ENCODE peak calls at places on chromosomes 5 and 9, in five cellular contexts. One of them, this sample, is unnamed.

GRCh38 chr9:72292184-72292787 is 72.7 kb downstream of the ZFAND5 start:
- DNase-seq in fibroblast of pulmonary artery: peak; percentile 72
- DNase-seq in fibroblast of the conjunctiva: peak; percentile 39
- DNase-seq in hypothalamus: no peak
- DNase-seq in epithelial cell of prostate: no peak
- DNase-seq in this sample: no peak

GRCh38 chr5:132073231-132074013 is at the start of gene CSF2:
- DNase-seq in fibroblast of pulmonary artery: peak; percentile 26
- DNase-seq in fibroblast of the conjunctiva: no peak
- DNase-seq in hypothalamus: no peak
- DNase-seq in epithelial cell of prostate: no peak
- DNase-seq in this sample: no peak

GRCh38 chr9:111662851-111663823 is 1.7 kb downstream of the GNG10 start:
- DNase-seq in fibroblast of pulmonary artery: no peak
- DNase-seq in fibroblast of the conjunctiva: no peak
- DNase-seq in hypothalamus: no peak
- DNase-seq in epithelial cell of prostate: peak; percentile 3
- DNase-seq in this sample: no peak

GRCh38 chr5:155952486-155953105 is 374.4 kb upstream of the SGCD start:
- DNase-seq in fibroblast of pulmonary artery: no peak
- DNase-seq in fibroblast of the conjunctiva: no peak
- DNase-seq in hypothalamus: no peak
- DNase-seq in epithelial cell of prostate: no peak
- DNase-seq in this sample: no peak

GRCh38 chr5:78621269-78621871 is 27.2 kb downstream of the LHFPL2 start:
- DNase-seq in fibroblast of pulmonary artery: no peak
- DNase-seq in fibroblast of the conjunctiva: no peak
- DNase-seq in hypothalamus: no peak
- DNase-seq in epithelial cell of prostate: no peak
- DNase-seq in this sample: no peak

GRCh38 chr9:77999231-77999631 is 32.4 kb downstream of the GNAQ start:
- DNase-seq in fibroblast of pulmonary artery: peak; percentile 32
- DNase-seq in fibroblast of the conjunctiva: no peak
- DNase-seq in hypothalamus: no peak
- DNase-seq in epithelial cell of prostate: no peak
- DNase-seq in this sample: no peak

GRCh38 chr5:115069087-115069968 is 100.4 kb downstream of the TRIM36 start:
- DNase-seq in fibroblast of pulmonary artery: peak; percentile 61
- DNase-seq in fibroblast of the conjunctiva: peak; percentile 18
- DNase-seq in hypothalamus: peak; percentile 26
- DNase-seq in epithelial cell of prostate: no peak
- DNase-seq in this sample: peak; percentile 13

GRCh38 chr5:530556-530955 is 6.3 kb upstream of the SLC9A3 start:
- DNase-seq in fibroblast of pulmonary artery: no peak
- DNase-seq in fibroblast of the conjunctiva: no peak
- DNase-seq in hypothalamus: no peak
- DNase-seq in epithelial cell of prostate: no peak
- DNase-seq in this sample: no peak

GRCh38 chr5:80516826-80517225 is 28.9 kb downstream of the FAM151B start:
- DNase-seq in fibroblast of pulmonary artery: peak; percentile 87
- DNase-seq in fibroblast of the conjunctiva: peak; percentile 51
- DNase-seq in hypothalamus: no peak
- DNase-seq in epithelial cell of prostate: peak; percentile 77
- DNase-seq in this sample: peak; percentile 59

GRCh38 chr5:143562935-143563334 is 159.4 kb upstream of the NR3C1 start:
- DNase-seq in fibroblast of pulmonary artery: peak; percentile 94
- DNase-seq in fibroblast of the conjunctiva: peak; percentile 79
- DNase-seq in hypothalamus: no peak
- DNase-seq in epithelial cell of prostate: no peak
- DNase-seq in this sample: no peak

GRCh38 chr5:67490543-67491321 is 294.1 kb upstream of the CD180 start:
- DNase-seq in fibroblast of pulmonary artery: no peak
- DNase-seq in fibroblast of the conjunctiva: no peak
- DNase-seq in hypothalamus: no peak
- DNase-seq in epithelial cell of prostate: no peak
- DNase-seq in this sample: no peak

GRCh38 chr5:14534773-14535172 is 46.8 kb upstream of the OTULINL start:
- DNase-seq in fibroblast of pulmonary artery: no peak
- DNase-seq in fibroblast of the conjunctiva: no peak
- DNase-seq in hypothalamus: no peak
- DNase-seq in epithelial cell of prostate: no peak
- DNase-seq in this sample: no peak

GRCh38 chr9:110261631-110262030 is 5.3 kb upstream of the TXN start:
- DNase-seq in fibroblast of pulmonary artery: no peak
- DNase-seq in fibroblast of the conjunctiva: no peak
- DNase-seq in hypothalamus: no peak
- DNase-seq in epithelial cell of prostate: no peak
- DNase-seq in this sample: peak; percentile 32

GRCh38 chr5:73215891-73216610 is 43.1 kb downstream of the TMEM174 start:
- DNase-seq in fibroblast of pulmonary artery: peak; percentile 73
- DNase-seq in fibroblast of the conjunctiva: peak; percentile 35
- DNase-seq in hypothalamus: peak; percentile 65
- DNase-seq in epithelial cell of prostate: no peak
- DNase-seq in this sample: no peak

GRCh38 chr9:7656648-7657047 is 142.9 kb downstream of the DMAC1 start:
- DNase-seq in fibroblast of pulmonary artery: peak; percentile 3
- DNase-seq in fibroblast of the conjunctiva: no peak
- DNase-seq in hypothalamus: peak; percentile 4
- DNase-seq in epithelial cell of prostate: no peak
- DNase-seq in this sample: no peak

GRCh38 chr5:142661143-142661542 is 24.7 kb downstream of the FGF1 start:
- DNase-seq in fibroblast of pulmonary artery: no peak
- DNase-seq in fibroblast of the conjunctiva: no peak
- DNase-seq in hypothalamus: no peak
- DNase-seq in epithelial cell of prostate: no peak
- DNase-seq in this sample: no peak

GRCh38 chr5:106894964-106895363 is 775.8 kb downstream of the EFNA5 start:
- DNase-seq in fibroblast of pulmonary artery: peak; percentile 31
- DNase-seq in fibroblast of the conjunctiva: no peak
- DNase-seq in hypothalamus: no peak
- DNase-seq in epithelial cell of prostate: no peak
- DNase-seq in this sample: no peak

GRCh38 chr9:133114886-133115603 is 6.0 kb downstream of the RALGDS start:
- DNase-seq in fibroblast of pulmonary artery: no peak
- DNase-seq in fibroblast of the conjunctiva: no peak
- DNase-seq in hypothalamus: no peak
- DNase-seq in epithelial cell of prostate: no peak
- DNase-seq in this sample: no peak

GRCh38 chr9:83188272-83188671 is 125.3 kb upstream of the RASEF start:
- DNase-seq in fibroblast of pulmonary artery: peak; percentile 19
- DNase-seq in fibroblast of the conjunctiva: no peak
- DNase-seq in hypothalamus: no peak
- DNase-seq in epithelial cell of prostate: no peak
- DNase-seq in this sample: no peak

GRCh38 chr9:130331573-130331972 is 66.0 kb downstream of the HMCN2 start:
- DNase-seq in fibroblast of pulmonary artery: peak; percentile 41
- DNase-seq in fibroblast of the conjunctiva: peak; percentile 4
- DNase-seq in hypothalamus: no peak
- DNase-seq in epithelial cell of prostate: no peak
- DNase-seq in this sample: peak; percentile 3

GRCh38 chr9:22649384-22649783 is 202.8 kb downstream of the DMRTA1 start:
- DNase-seq in fibroblast of pulmonary artery: peak; percentile 0
- DNase-seq in fibroblast of the conjunctiva: peak; percentile 12
- DNase-seq in hypothalamus: no peak
- DNase-seq in epithelial cell of prostate: no peak
- DNase-seq in this sample: no peak

GRCh38 chr9:117145811-117146490 is 268.9 kb downstream of the ASTN2 start:
- DNase-seq in fibroblast of pulmonary artery: no peak
- DNase-seq in fibroblast of the conjunctiva: no peak
- DNase-seq in hypothalamus: no peak
- DNase-seq in epithelial cell of prostate: no peak
- DNase-seq in this sample: no peak

GRCh38 chr5:121366515-121366914 is 485.2 kb upstream of the FTMT start:
- DNase-seq in fibroblast of pulmonary artery: peak; percentile 28
- DNase-seq in fibroblast of the conjunctiva: peak; percentile 41
- DNase-seq in hypothalamus: no peak
- DNase-seq in epithelial cell of prostate: no peak
- DNase-seq in this sample: peak; percentile 17

GRCh38 chr5:169426674-169427250 is 125.8 kb upstream of the SLIT3 start:
- DNase-seq in fibroblast of pulmonary artery: no peak
- DNase-seq in fibroblast of the conjunctiva: no peak
- DNase-seq in hypothalamus: no peak
- DNase-seq in epithelial cell of prostate: no peak
- DNase-seq in this sample: no peak

GRCh38 chr5:127446626-127447025 is 70.8 kb upstream of the PRRC1 start:
- DNase-seq in fibroblast of pulmonary artery: no peak
- DNase-seq in fibroblast of the conjunctiva: no peak
- DNase-seq in hypothalamus: no peak
- DNase-seq in epithelial cell of prostate: no peak
- DNase-seq in this sample: no peak

GRCh38 chr9:79302569-79302968 is 269.2 kb upstream of the TLE4 start:
- DNase-seq in fibroblast of pulmonary artery: no peak
- DNase-seq in fibroblast of the conjunctiva: no peak
- DNase-seq in hypothalamus: no peak
- DNase-seq in epithelial cell of prostate: no peak
- DNase-seq in this sample: no peak

GRCh38 chr5:157562111-157562581 is 13.4 kb downstream of the ADAM19 start:
- DNase-seq in fibroblast of pulmonary artery: no peak
- DNase-seq in fibroblast of the conjunctiva: no peak
- DNase-seq in hypothalamus: no peak
- DNase-seq in epithelial cell of prostate: no peak
- DNase-seq in this sample: no peak

GRCh38 chr5:6578676-6579343 is 54.0 kb downstream of the NSUN2 start:
- DNase-seq in fibroblast of pulmonary artery: no peak
- DNase-seq in fibroblast of the conjunctiva: no peak
- DNase-seq in hypothalamus: no peak
- DNase-seq in epithelial cell of prostate: no peak
- DNase-seq in this sample: no peak

GRCh38 chr9:81035171-81035570 is 654.2 kb downstream of the TLE1 start:
- DNase-seq in fibroblast of pulmonary artery: peak; percentile 55
- DNase-seq in fibroblast of the conjunctiva: no peak
- DNase-seq in hypothalamus: no peak
- DNase-seq in epithelial cell of prostate: no peak
- DNase-seq in this sample: peak; percentile 32

GRCh38 chr5:139816566-139816965 is 21.0 kb downstream of the PSD2 start:
- DNase-seq in fibroblast of pulmonary artery: no peak
- DNase-seq in fibroblast of the conjunctiva: no peak
- DNase-seq in hypothalamus: no peak
- DNase-seq in epithelial cell of prostate: no peak
- DNase-seq in this sample: no peak

GRCh38 chr5:35172526-35172925 is 57.8 kb downstream of the PRLR start:
- DNase-seq in fibroblast of pulmonary artery: no peak
- DNase-seq in fibroblast of the conjunctiva: no peak
- DNase-seq in hypothalamus: no peak
- DNase-seq in epithelial cell of prostate: no peak
- DNase-seq in this sample: no peak

GRCh38 chr5:116626272-116626723 is 51.7 kb upstream of the SEMA6A start:
- DNase-seq in fibroblast of pulmonary artery: peak; percentile 90
- DNase-seq in fibroblast of the conjunctiva: peak; percentile 70
- DNase-seq in hypothalamus: peak; percentile 77
- DNase-seq in epithelial cell of prostate: no peak
- DNase-seq in this sample: no peak